ENCODE peak calls at places on chromosome 12, in five cellular contexts. J is stimulated activated CD4-positive, alpha-beta T cell treated with anti-CD3 and anti-CD28 coated beads, Interleukin-4, amount 100 ng/mL, for 1 hour; V is SK-MEL-5; Z is SHP77; F is activated CD4-positive, alpha-beta T cell treated with anti-CD3 and anti-CD28 coated beads for 4 hours. Y is an unnamed sample.

GRCh38 chr12:93010461-93010860 is 81.4 kb upstream of the EEA1 start:
- DNase-seq in J (no peak), V (no peak), Z (no peak), F (no peak), Y (no peak)

GRCh38 chr12:86801439-86801838 is 545.2 kb upstream of the MGAT4C start:
- DNase-seq in J (no peak), V (no peak), Z (no peak), F (no peak), Y (no peak)

GRCh38 chr12:97229036-97229435 is 233.6 kb upstream of the RMST start:
- DNase-seq in J (no peak), V (no peak), Z (peak; percentile 97), F (no peak), Y (no peak)

GRCh38 chr12:6553051-6553868 is 2.6 kb downstream of the IFFO1 start:
- DNase-seq in J (no peak), V (peak; percentile 84), Z (no peak), F (no peak), Y (no peak)

GRCh38 chr12:131702573-131702877 is 8.4 kb upstream of the SFSWAP start:
- DNase-seq in J (no peak), V (no peak), Z (no peak), F (no peak), Y (no peak)

GRCh38 chr12:1642513-1642912 is 13.5 kb downstream of the WNT5B start:
- DNase-seq in J (no peak), V (no peak), Z (no peak), F (no peak), Y (no peak)

GRCh38 chr12:124319368-124320050 is 24.6 kb downstream of the RFLNA start:
- DNase-seq in J (no peak), V (no peak), Z (no peak), F (no peak), Y (no peak)

GRCh38 chr12:110636516-110636915 is 22.6 kb downstream of the TCTN1 start:
- DNase-seq in J (no peak), V (no peak), Z (no peak), F (no peak), Y (no peak)

GRCh38 chr12:131919051-131919347 is 10.1 kb upstream of the PUS1 start:
- DNase-seq in J (no peak), V (no peak), Z (no peak), F (no peak), Y (no peak)

GRCh38 chr12:109273354-109273753 is 35.7 kb downstream of the FOXN4 start:
- DNase-seq in J (no peak), V (no peak), Z (peak; percentile 52), F (no peak), Y (no peak)

GRCh38 chr12:118436002-118436724 is 59.8 kb downstream of the SUDS3 start:
- DNase-seq in J (no peak), V (peak; percentile 53), Z (no peak), F (no peak), Y (no peak)

GRCh38 chr12:52195065-52195730 is 3.4 kb upstream of the KRT80 start:
- DNase-seq in J (no peak), V (no peak), Z (no peak), F (no peak), Y (no peak)

GRCh38 chr12:131564843-131565242 is 146.0 kb upstream of the SFSWAP start:
- DNase-seq in J (no peak), V (no peak), Z (no peak), F (no peak), Y (no peak)

GRCh38 chr12:108591267-108591980 is 6.5 kb downstream of the TMEM119 start:
- DNase-seq in J (no peak), V (no peak), Z (no peak), F (no peak), Y (no peak)

GRCh38 chr12:104750061-104750460 is 208.0 kb downstream of the SLC41A2 start:
- DNase-seq in J (no peak), V (no peak), Z (no peak), F (no peak), Y (no peak)

GRCh38 chr12:94282675-94283074 is 134.3 kb downstream of the PLXNC1 start:
- DNase-seq in J (peak; percentile 17), V (no peak), Z (no peak), F (peak; percentile 42), Y (no peak)

GRCh38 chr12:1662761-1663439 is 28.0 kb upstream of the ADIPOR2 start:
- DNase-seq in J (peak; percentile 30), V (no peak), Z (no peak), F (peak; percentile 22), Y (no peak)

GRCh38 chr12:124363376-124363965 is 68.6 kb downstream of the RFLNA start:
- DNase-seq in J (no peak), V (no peak), Z (no peak), F (no peak), Y (no peak)

GRCh38 chr12:104475269-104475668 is 18.5 kb downstream of the CHST11 start:
- DNase-seq in J (no peak), V (no peak), Z (no peak), F (no peak), Y (no peak)

GRCh38 chr12:88720785-88721650 is 140.7 kb upstream of the KITLG start:
- DNase-seq in J (no peak), V (no peak), Z (no peak), F (no peak), Y (no peak)

GRCh38 chr12:112532106-112532505 is 113.4 kb downstream of the PTPN11 start:
- DNase-seq in J (no peak), V (no peak), Z (no peak), F (no peak), Y (no peak)

GRCh38 chr12:57119694-57120093 is 8.5 kb upstream of the STAT6 start:
- DNase-seq in J (no peak), V (no peak), Z (no peak), F (no peak), Y (no peak)

GRCh38 chr12:64318605-64319004 is 72.0 kb downstream of the C12orf56 start:
- DNase-seq in J (no peak), V (peak; percentile 80), Z (no peak), F (no peak), Y (no peak)

GRCh38 chr12:6699989-6700645 is 498 bp downstream of the PIANP start:
- DNase-seq in J (peak; percentile 24), V (no peak), Z (peak; percentile 14), F (peak; percentile 21), Y (no peak)

GRCh38 chr12:72095025-72095424 is 156.4 kb downstream of the TPH2 start:
- DNase-seq in J (no peak), V (no peak), Z (no peak), F (no peak), Y (no peak)

GRCh38 chr12:46303039-46303666 is 34.3 kb upstream of the SLC38A1 start:
- DNase-seq in J (peak; percentile 33), V (peak; percentile 53), Z (no peak), F (peak; percentile 48), Y (no peak)

GRCh38 chr12:9634177-9634803 is 26.6 kb upstream of the KLRB1 start:
- DNase-seq in J (peak; percentile 71), V (peak; percentile 68), Z (no peak), F (peak; percentile 76), Y (no peak)

GRCh38 chr12:96445743-96446655 is 43.4 kb upstream of the CFAP54 start:
- DNase-seq in J (no peak), V (peak; percentile 46), Z (no peak), F (peak; percentile 52), Y (no peak)

GRCh38 chr12:132560831-132561783 is 49.3 kb downstream of the LRCOL1 start:
- DNase-seq in J (peak; percentile 82), V (peak; percentile 68), Z (peak; percentile 90), F (peak; percentile 74), Y (peak; percentile 33)

GRCh38 chr12:124660846-124661245 is 93.4 kb upstream of the NCOR2 start:
- DNase-seq in J (no peak), V (no peak), Z (no peak), F (no peak), Y (no peak)

GRCh38 chr12:22312336-22312735 is 22.2 kb downstream of the ST8SIA1 start:
- DNase-seq in J (no peak), V (peak; percentile 89), Z (no peak), F (no peak), Y (no peak)

GRCh38 chr12:599756-600155 is 63.5 kb downstream of the NINJ2 start:
- DNase-seq in J (no peak), V (no peak), Z (no peak), F (no peak), Y (no peak)

GRCh38 chr12:7433276-7433822 is 10.6 kb downstream of the CD163L1 start:
- DNase-seq in J (no peak), V (no peak), Z (no peak), F (no peak), Y (no peak)

GRCh38 chr12:22105542-22105941 is 59.5 kb downstream of the CMAS start:
- DNase-seq in J (no peak), V (no peak), Z (no peak), F (no peak), Y (no peak)

Y was measured in DMS 273 treated with DMSO at 0.1 percent for 48 hours.